ENCODE peak calls at places on chromosome 20, in four cellular contexts. R, P, W and Q are unnamed samples.

GRCh38 chr20:59643616-59644061 is 39.3 kb downstream of the PHACTR3 start:
- DNase-seq in R (no peak), P (no peak), W (no peak), Q (no peak)

GRCh38 chr20:44585042-44585968 is 2.9 kb downstream of the PKIG start:
- DNase-seq in R (no peak), P (no peak), W (no peak), Q (no peak)

GRCh38 chr20:17725094-17725835 is 25.5 kb downstream of the BANF2 start:
- DNase-seq in R (no peak), P (no peak), W (no peak), Q (peak; percentile 66)

GRCh38 chr20:37733416-37733815 is 39.6 kb downstream of the CTNNBL1 start:
- DNase-seq in R (no peak), P (no peak), W (no peak), Q (no peak)

GRCh38 chr20:59149678-59150504 is 13.7 kb upstream of the ZNF831 start:
- DNase-seq in R (peak; percentile 82), P (no peak), W (no peak), Q (no peak)

GRCh38 chr20:15241696-15242095 is 904.3 kb upstream of the FLRT3 start:
- DNase-seq in R (no peak), P (no peak), W (no peak), Q (no peak)

GRCh38 chr20:51447097-51447764 is 95.3 kb downstream of the NFATC2 start:
- DNase-seq in R (no peak), P (peak; percentile 40), W (peak; percentile 89), Q (no peak)

GRCh38 chr20:9759392-9759791 is 79.5 kb downstream of the PAK5 start:
- DNase-seq in R (no peak), P (no peak), W (no peak), Q (no peak)

GRCh38 chr20:36573798-36574277 is 441 bp downstream of the TGIF2 start:
- DNase-seq in R (peak; percentile 55), P (peak; percentile 66), W (peak; percentile 86), Q (peak; percentile 40)

GRCh38 chr20:46955601-46956556 is 61.2 kb downstream of the EYA2 start:
- DNase-seq in R (no peak), P (no peak), W (no peak), Q (no peak)

GRCh38 chr20:23081263-23081811 is 4.8 kb downstream of the CD93 start:
- DNase-seq in R (no peak), P (no peak), W (no peak), Q (no peak)

GRCh38 chr20:51422912-51423667 is 119.4 kb downstream of the NFATC2 start:
- DNase-seq in R (no peak), P (no peak), W (peak; percentile 11), Q (no peak)

GRCh38 chr20:35901678-35902544 is 52.4 kb downstream of the SCAND1 start:
- DNase-seq in R (no peak), P (no peak), W (no peak), Q (peak; percentile 79)

GRCh38 chr20:32206383-32207210 is 946 bp downstream of the PLAGL2 start:
- DNase-seq in R (no peak), P (no peak), W (no peak), Q (no peak)

GRCh38 chr20:21505810-21506530 is 7.9 kb downstream of the NKX2-2 start:
- DNase-seq in R (peak; percentile 76), P (peak; percentile 74), W (no peak), Q (peak; percentile 20)

GRCh38 chr20:59084041-59084841 is 41.7 kb upstream of the PRELID3B start:
- DNase-seq in R (no peak), P (peak; percentile 64), W (no peak), Q (no peak)

GRCh38 chr20:50303573-50304500 is 113.2 kb downstream of the CEBPB start:
- DNase-seq in R (no peak), P (peak; percentile 82), W (peak; percentile 92), Q (no peak)

DNA sequence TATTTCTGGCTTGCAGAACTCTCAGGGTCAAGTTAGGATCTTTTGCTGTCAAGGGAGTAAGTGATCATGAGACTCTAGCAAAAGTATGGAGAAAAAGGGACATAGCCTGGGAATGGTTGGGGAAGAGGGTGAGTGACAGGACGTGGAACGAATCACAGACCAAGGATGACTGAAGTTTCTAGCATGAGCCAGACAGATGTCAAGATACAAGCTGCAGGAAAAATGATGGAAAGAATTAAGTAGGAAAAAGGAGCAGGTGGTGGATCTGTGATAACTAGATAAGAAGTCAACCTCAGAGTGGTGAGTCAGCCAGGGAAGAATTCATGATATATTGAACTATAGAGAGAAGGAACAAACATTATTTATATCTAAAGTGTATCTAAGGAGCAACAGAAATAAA is 159.8 kb upstream of the SYNDIG1 start:
- DNase-seq in R (no peak), P (no peak), W (no peak), Q (peak; percentile 66)
- H3K9me3 ChIP-seq in R (no peaks in the 10 kb centered on the region), P (no peaks in the 10 kb centered on the region), W (no peaks in the 10 kb centered on the region), Q (no peaks in the 10 kb centered on the region)

DNA sequence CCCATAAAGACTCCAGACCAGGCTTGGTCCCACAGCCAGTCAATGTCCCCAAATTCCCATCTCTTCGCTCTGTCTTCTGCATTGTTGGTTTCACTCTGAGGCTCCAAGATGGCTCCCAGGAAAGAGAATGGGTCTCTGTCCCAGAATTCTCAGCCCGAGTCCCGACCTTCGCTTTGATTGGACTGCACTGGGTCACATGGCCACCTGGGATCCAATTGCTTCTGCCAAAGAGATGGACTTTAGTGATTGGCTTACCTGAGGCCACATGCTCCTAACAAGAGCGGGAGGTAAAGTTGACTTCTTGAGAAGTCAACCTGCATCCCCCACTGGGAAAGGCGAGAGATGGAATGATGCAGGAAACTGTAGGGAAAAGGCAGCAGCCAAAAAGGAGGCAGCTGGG is 104.7 kb upstream of the PMEPA1 start:
- DNase-seq in R (no peak), P (no peak), W (peak; percentile 8), Q (no peak)
- TF ChIP-seq CTCF in R (no peak), P (no peak), W (no peak), Q (no peak)

GRCh38 chr20:19095762-19096161 is 116.7 kb upstream of the SLC24A3 start:
- DNase-seq in R (no peak), P (no peak), W (no peak), Q (no peak)
- H3K9me3 ChIP-seq in R (no peaks in the 10 kb centered on the region), P (no peaks in the 10 kb centered on the region), W (no peaks in the 10 kb centered on the region), Q (no peaks in the 10 kb centered on the region)

GRCh38 chr20:11140359-11140758 is 466.6 kb upstream of the JAG1 start:
- DNase-seq in R (no peak), P (no peak), W (no peak), Q (no peak)
- TF ChIP-seq CTCF in R (no peak), P (no peak), W (no peak), Q (no peak)